ENCODE peak calls at places on chromosomes 3 and 15, in ten cellular contexts. W is fibroblast of the aortic adventitia; M is dermis microvascular lymphatic vessel endothelial cell; S is HS-27A; N is activated CD4-positive, alpha-beta T cell treated with anti-CD3 and anti-CD28 coated beads for 48 hours; E is iPS-NIHi11; G is M059J; Y is stimulated activated CD8-positive, alpha-beta memory T cell treated with anti-CD3 and anti-CD28 coated beads, Interleukin-2, amount 100 ng/mL, for 48 hours; V is NCI-H2081; F is stimulated activated CD4-positive, alpha-beta T cell treated with anti-CD3 and anti-CD28 coated beads, Interleukin-15, amount 100 ng/mL, for 1 hour. C is an unnamed sample.

GRCh38 chr3:117820900-117821299 is 1111.3 kb downstream of the TUSC7 start:
- DNase-seq in M (no peak), N (no peak), G (peak), E (no peak), F (no peak), W (peak), V (no peak), Y (no peak), S (no peak), C (no peak)

GRCh38 chr3:59559721-59560514 is 510.1 kb upstream of the CFAP20DC start:
- DNase-seq in Y (no peak), M (no peak), S (peak), N (peak), W (peak), E (no peak), F (no peak), G (peak), V (no peak), C (peak)

GRCh38 chr3:52532517-52532837 is 1.2 kb downstream of the NT5DC2 start:
- DNase-seq in E (no peak), N (peak), Y (no peak), V (peak), G (peak), S (no peak), M (peak), W (peak), F (no peak), C (peak)

GRCh38 chr3:141690366-141691072 is 47.6 kb upstream of the RNF7 start:
- DNase-seq in N (no peak), M (no peak), G (no peak), W (no peak), Y (no peak), V (no peak), E (no peak), S (no peak), F (no peak), C (no peak)

GRCh38 chr3:133661454-133662255 is at the start of gene TOPBP1:
- DNase-seq in N (peak), S (no peak), G (peak), W (peak), F (peak), M (peak), V (peak), Y (peak), E (peak), C (no peak)

GRCh38 chr3:169771651-169772529 is 1.3 kb upstream of the MYNN start:
- DNase-seq in M (peak), N (peak), Y (no peak), V (peak), E (peak), G (peak), S (peak), W (peak), F (peak), C (no peak)

GRCh38 chr3:107562979-107563531 is 40.3 kb downstream of the BBX start:
- DNase-seq in W (no peak), Y (no peak), F (no peak), V (no peak), M (no peak), N (no peak), S (no peak), G (no peak), E (no peak), C (no peak)

GRCh38 chr3:49625971-49626640 is 48.0 kb upstream of the APEH start:
- DNase-seq in S (no peak), N (peak), E (no peak), V (no peak), M (no peak), Y (no peak), F (no peak), W (no peak), G (no peak), C (no peak)

GRCh38 chr15:40146037-40146436 is 14.8 kb upstream of the BUB1B start:
- DNase-seq in S (peak), Y (no peak), G (peak), M (no peak), V (no peak), F (no peak), N (no peak), W (peak), E (no peak), C (no peak)

GRCh38 chr15:59268199-59268979 is 61.7 kb downstream of the LDHAL6B start:
- DNase-seq in G (peak), M (peak), N (no peak), V (no peak), E (no peak), S (no peak), Y (no peak), W (no peak), F (no peak), C (peak)

GRCh38 chr15:39361497-39361896 is 219.4 kb upstream of the THBS1 start:
- DNase-seq in V (no peak), M (peak), E (no peak), S (no peak), Y (no peak), W (no peak), G (peak), F (no peak), N (no peak), C (no peak)

GRCh38 chr15:31975446-31976229 is 54.7 kb upstream of the CHRNA7 start:
- DNase-seq in E (no peak), G (no peak), S (no peak), M (no peak), Y (no peak), N (peak), F (no peak), V (peak), W (no peak), C (no peak)

GRCh38 chr3:155032918-155033317 is 47.2 kb upstream of the MME start:
- DNase-seq in F (no peak), E (no peak), G (no peak), V (no peak), M (no peak), W (peak), Y (no peak), S (no peak), N (no peak), C (no peak)

GRCh38 chr3:41690766-41691563 is 270.9 kb downstream of the ULK4 start:
- DNase-seq in N (no peak), Y (no peak), E (no peak), V (no peak), G (peak), S (no peak), M (peak), F (no peak), W (peak), C (no peak)

GRCh38 chr3:135109681-135110080 is 314.6 kb downstream of the EPHB1 start:
- DNase-seq in W (no peak), S (no peak), F (no peak), N (no peak), M (no peak), Y (no peak), G (no peak), E (no peak), V (no peak), C (no peak)

GRCh38 chr15:85583404-85584390 is 203.3 kb downstream of the AKAP13 start:
- DNase-seq in M (peak), N (peak), W (peak), F (no peak), G (no peak), V (no peak), S (peak), E (no peak), Y (no peak), C (peak)

GRCh38 chr15:101012326-101013040 is 93.3 kb downstream of the LRRK1 start:
- DNase-seq in N (no peak), W (no peak), Y (no peak), V (no peak), E (no peak), M (no peak), S (no peak), G (no peak), F (no peak), C (no peak)

GRCh38 chr3:78871048-78871447 is 896.8 kb downstream of the ROBO1 start:
- DNase-seq in Y (no peak), N (no peak), M (no peak), V (peak), F (no peak), S (no peak), W (no peak), G (no peak), E (no peak), C (no peak)

GRCh38 chr3:23004971-23005370 is 198.2 kb upstream of the UBE2E2 start:
- DNase-seq in V (no peak), W (peak), F (no peak), M (no peak), N (no peak), Y (no peak), G (peak), E (no peak), S (peak), C (peak)

GRCh38 chr3:56131976-56132590 is 336.2 kb downstream of the ERC2 start:
- DNase-seq in E (peak), N (peak), S (peak), G (peak), W (peak), M (peak), F (no peak), V (no peak), Y (no peak), C (peak)

C was measured in non-pigmented ciliary epithelial cell.